ENCODE peak calls at places on chromosomes 11 and 22, in six cellular contexts. One of them, this sample, is unnamed.

GRCh38 chr11:62710001-62710345 is 2.5 kb downstream of the GNG3 start:
- DNase-seq in esophagus squamous epithelium: no peak
- DNase-seq in stimulated activated CD4-positive, alpha-beta T cell treated with anti-CD3 and anti-CD28 coated beads, Interleukin-1b, Interleukin-23, amount 100 ng/mL, for 4 hours: peak
- DNase-seq in RPMI7951: peak
- DNase-seq in uterus: no peak
- DNase-seq in iPS DF 6.9: no peak
- DNase-seq in this sample: no peak

GRCh38 chr11:26761382-26761781 is 39.5 kb upstream of the SLC5A12 start:
- DNase-seq in esophagus squamous epithelium: no peak
- DNase-seq in stimulated activated CD4-positive, alpha-beta T cell treated with anti-CD3 and anti-CD28 coated beads, Interleukin-1b, Interleukin-23, amount 100 ng/mL, for 4 hours: no peak
- DNase-seq in RPMI7951: no peak
- DNase-seq in uterus: no peak
- DNase-seq in iPS DF 6.9: no peak
- DNase-seq in this sample: no peak

GRCh38 chr22:45997077-45997774 is 20.3 kb upstream of the WNT7B start:
- DNase-seq in esophagus squamous epithelium: no peak
- DNase-seq in stimulated activated CD4-positive, alpha-beta T cell treated with anti-CD3 and anti-CD28 coated beads, Interleukin-1b, Interleukin-23, amount 100 ng/mL, for 4 hours: no peak
- DNase-seq in RPMI7951: peak
- DNase-seq in uterus: peak
- DNase-seq in iPS DF 6.9: no peak
- DNase-seq in this sample: peak

GRCh38 chr11:59545179-59546020 is 34.1 kb downstream of the OR4D9 start:
- DNase-seq in esophagus squamous epithelium: no peak
- DNase-seq in stimulated activated CD4-positive, alpha-beta T cell treated with anti-CD3 and anti-CD28 coated beads, Interleukin-1b, Interleukin-23, amount 100 ng/mL, for 4 hours: no peak
- DNase-seq in RPMI7951: peak
- DNase-seq in uterus: no peak
- DNase-seq in iPS DF 6.9: no peak
- DNase-seq in this sample: no peak

GRCh38 chr22:38031491-38031890 is 25.7 kb upstream of the PICK1 start:
- DNase-seq in esophagus squamous epithelium: no peak
- DNase-seq in stimulated activated CD4-positive, alpha-beta T cell treated with anti-CD3 and anti-CD28 coated beads, Interleukin-1b, Interleukin-23, amount 100 ng/mL, for 4 hours: no peak
- DNase-seq in RPMI7951: peak
- DNase-seq in uterus: no peak
- DNase-seq in iPS DF 6.9: no peak
- DNase-seq in this sample: no peak

GRCh38 chr11:110130642-110131238 is 37.5 kb downstream of the ZC3H12C start:
- DNase-seq in esophagus squamous epithelium: no peak
- DNase-seq in stimulated activated CD4-positive, alpha-beta T cell treated with anti-CD3 and anti-CD28 coated beads, Interleukin-1b, Interleukin-23, amount 100 ng/mL, for 4 hours: no peak
- DNase-seq in RPMI7951: no peak
- DNase-seq in uterus: no peak
- DNase-seq in iPS DF 6.9: no peak
- DNase-seq in this sample: peak

GRCh38 chr22:19822301-19823117 is 32.2 kb downstream of the GNB1L start:
- DNase-seq in esophagus squamous epithelium: no peak
- DNase-seq in stimulated activated CD4-positive, alpha-beta T cell treated with anti-CD3 and anti-CD28 coated beads, Interleukin-1b, Interleukin-23, amount 100 ng/mL, for 4 hours: no peak
- DNase-seq in RPMI7951: no peak
- DNase-seq in uterus: no peak
- DNase-seq in iPS DF 6.9: no peak
- DNase-seq in this sample: no peak

GRCh38 chr11:73584831-73585230 is 13.1 kb downstream of the FAM168A start:
- DNase-seq in esophagus squamous epithelium: no peak
- DNase-seq in stimulated activated CD4-positive, alpha-beta T cell treated with anti-CD3 and anti-CD28 coated beads, Interleukin-1b, Interleukin-23, amount 100 ng/mL, for 4 hours: no peak
- DNase-seq in RPMI7951: no peak
- DNase-seq in uterus: no peak
- DNase-seq in iPS DF 6.9: no peak
- DNase-seq in this sample: no peak

GRCh38 chr22:45261407-45262088 is 20.9 kb upstream of the KIAA0930 start:
- DNase-seq in esophagus squamous epithelium: no peak
- DNase-seq in stimulated activated CD4-positive, alpha-beta T cell treated with anti-CD3 and anti-CD28 coated beads, Interleukin-1b, Interleukin-23, amount 100 ng/mL, for 4 hours: no peak
- DNase-seq in RPMI7951: no peak
- DNase-seq in uterus: no peak
- DNase-seq in iPS DF 6.9: no peak
- DNase-seq in this sample: peak

GRCh38 chr11:118953265-118953664 is 2.8 kb upstream of the UPK2 start:
- DNase-seq in esophagus squamous epithelium: no peak
- DNase-seq in stimulated activated CD4-positive, alpha-beta T cell treated with anti-CD3 and anti-CD28 coated beads, Interleukin-1b, Interleukin-23, amount 100 ng/mL, for 4 hours: no peak
- DNase-seq in RPMI7951: peak
- DNase-seq in uterus: no peak
- DNase-seq in iPS DF 6.9: no peak
- DNase-seq in this sample: peak

GRCh38 chr11:99198215-99198614 is 177.5 kb downstream of the CNTN5 start:
- DNase-seq in esophagus squamous epithelium: no peak
- DNase-seq in stimulated activated CD4-positive, alpha-beta T cell treated with anti-CD3 and anti-CD28 coated beads, Interleukin-1b, Interleukin-23, amount 100 ng/mL, for 4 hours: no peak
- DNase-seq in RPMI7951: no peak
- DNase-seq in uterus: no peak
- DNase-seq in iPS DF 6.9: no peak
- DNase-seq in this sample: no peak

GRCh38 chr11:102580185-102580951 is 44.8 kb downstream of the MMP20 start:
- DNase-seq in esophagus squamous epithelium: no peak
- DNase-seq in stimulated activated CD4-positive, alpha-beta T cell treated with anti-CD3 and anti-CD28 coated beads, Interleukin-1b, Interleukin-23, amount 100 ng/mL, for 4 hours: no peak
- DNase-seq in RPMI7951: no peak
- DNase-seq in uterus: no peak
- DNase-seq in iPS DF 6.9: no peak
- DNase-seq in this sample: no peak

GRCh38 chr22:40204331-40205116 is 26.8 kb downstream of the TNRC6B start:
- DNase-seq in esophagus squamous epithelium: no peak
- DNase-seq in stimulated activated CD4-positive, alpha-beta T cell treated with anti-CD3 and anti-CD28 coated beads, Interleukin-1b, Interleukin-23, amount 100 ng/mL, for 4 hours: no peak
- DNase-seq in RPMI7951: peak
- DNase-seq in uterus: peak
- DNase-seq in iPS DF 6.9: no peak
- DNase-seq in this sample: no peak

GRCh38 chr11:118005224-118006152 is 19.3 kb downstream of the IL10RA start:
- DNase-seq in esophagus squamous epithelium: no peak
- DNase-seq in stimulated activated CD4-positive, alpha-beta T cell treated with anti-CD3 and anti-CD28 coated beads, Interleukin-1b, Interleukin-23, amount 100 ng/mL, for 4 hours: no peak
- DNase-seq in RPMI7951: no peak
- DNase-seq in uterus: no peak
- DNase-seq in iPS DF 6.9: no peak
- DNase-seq in this sample: no peak

GRCh38 chr11:78038697-78039313 is 15.7 kb upstream of the KCTD14 start:
- DNase-seq in esophagus squamous epithelium: no peak
- DNase-seq in stimulated activated CD4-positive, alpha-beta T cell treated with anti-CD3 and anti-CD28 coated beads, Interleukin-1b, Interleukin-23, amount 100 ng/mL, for 4 hours: no peak
- DNase-seq in RPMI7951: peak
- DNase-seq in uterus: no peak
- DNase-seq in iPS DF 6.9: no peak
- DNase-seq in this sample: no peak

GRCh38 chr11:16404781-16405180 is 48.4 kb upstream of the SOX6 start:
- DNase-seq in esophagus squamous epithelium: no peak
- DNase-seq in stimulated activated CD4-positive, alpha-beta T cell treated with anti-CD3 and anti-CD28 coated beads, Interleukin-1b, Interleukin-23, amount 100 ng/mL, for 4 hours: no peak
- DNase-seq in RPMI7951: no peak
- DNase-seq in uterus: no peak
- DNase-seq in iPS DF 6.9: no peak
- DNase-seq in this sample: no peak

GRCh38 chr11:61579398-61580291 is 1.2 kb downstream of the SYT7 start:
- DNase-seq in esophagus squamous epithelium: no peak
- DNase-seq in stimulated activated CD4-positive, alpha-beta T cell treated with anti-CD3 and anti-CD28 coated beads, Interleukin-1b, Interleukin-23, amount 100 ng/mL, for 4 hours: no peak
- DNase-seq in RPMI7951: no peak
- DNase-seq in uterus: no peak
- DNase-seq in iPS DF 6.9: no peak
- DNase-seq in this sample: no peak

GRCh38 chr22:19863571-19863970 is 8.9 kb upstream of the GNB1L start:
- DNase-seq in esophagus squamous epithelium: no peak
- DNase-seq in stimulated activated CD4-positive, alpha-beta T cell treated with anti-CD3 and anti-CD28 coated beads, Interleukin-1b, Interleukin-23, amount 100 ng/mL, for 4 hours: no peak
- DNase-seq in RPMI7951: no peak
- DNase-seq in uterus: no peak
- DNase-seq in iPS DF 6.9: no peak
- DNase-seq in this sample: no peak

GRCh38 chr22:36383110-36383581 is 4.6 kb downstream of the MYH9 start:
- DNase-seq in esophagus squamous epithelium: no peak
- DNase-seq in stimulated activated CD4-positive, alpha-beta T cell treated with anti-CD3 and anti-CD28 coated beads, Interleukin-1b, Interleukin-23, amount 100 ng/mL, for 4 hours: no peak
- DNase-seq in RPMI7951: peak
- DNase-seq in uterus: no peak
- DNase-seq in iPS DF 6.9: no peak
- DNase-seq in this sample: no peak

GRCh38 chr22:17559188-17559587 is 4.1 kb upstream of the SLC25A18 start:
- DNase-seq in esophagus squamous epithelium: no peak
- DNase-seq in stimulated activated CD4-positive, alpha-beta T cell treated with anti-CD3 and anti-CD28 coated beads, Interleukin-1b, Interleukin-23, amount 100 ng/mL, for 4 hours: no peak
- DNase-seq in RPMI7951: no peak
- DNase-seq in uterus: no peak
- DNase-seq in iPS DF 6.9: no peak
- DNase-seq in this sample: no peak

GRCh38 chr11:66233301-66233700 is 35.1 kb upstream of the RAB1B start:
- DNase-seq in esophagus squamous epithelium: no peak
- DNase-seq in stimulated activated CD4-positive, alpha-beta T cell treated with anti-CD3 and anti-CD28 coated beads, Interleukin-1b, Interleukin-23, amount 100 ng/mL, for 4 hours: no peak
- DNase-seq in RPMI7951: no peak
- DNase-seq in uterus: no peak
- DNase-seq in iPS DF 6.9: no peak
- DNase-seq in this sample: no peak

GRCh38 chr11:117171648-117172051 is 6.9 kb upstream of the SIDT2 start:
- DNase-seq in esophagus squamous epithelium: no peak
- DNase-seq in stimulated activated CD4-positive, alpha-beta T cell treated with anti-CD3 and anti-CD28 coated beads, Interleukin-1b, Interleukin-23, amount 100 ng/mL, for 4 hours: no peak
- DNase-seq in RPMI7951: no peak
- DNase-seq in uterus: no peak
- DNase-seq in iPS DF 6.9: no peak
- DNase-seq in this sample: no peak

GRCh38 chr11:46489668-46490560 is 98.3 kb upstream of the CHRM4 start:
- DNase-seq in esophagus squamous epithelium: no peak
- DNase-seq in stimulated activated CD4-positive, alpha-beta T cell treated with anti-CD3 and anti-CD28 coated beads, Interleukin-1b, Interleukin-23, amount 100 ng/mL, for 4 hours: peak
- DNase-seq in RPMI7951: peak
- DNase-seq in uterus: no peak
- DNase-seq in iPS DF 6.9: peak
- DNase-seq in this sample: peak

GRCh38 chr22:28154856-28155255 is 235.8 kb upstream of the PITPNB start:
- DNase-seq in esophagus squamous epithelium: no peak
- DNase-seq in stimulated activated CD4-positive, alpha-beta T cell treated with anti-CD3 and anti-CD28 coated beads, Interleukin-1b, Interleukin-23, amount 100 ng/mL, for 4 hours: no peak
- DNase-seq in RPMI7951: no peak
- DNase-seq in uterus: no peak
- DNase-seq in iPS DF 6.9: no peak
- DNase-seq in this sample: no peak

GRCh38 chr11:123426766-123427165 is 3.3 kb upstream of the GRAMD1B start:
- DNase-seq in esophagus squamous epithelium: no peak
- DNase-seq in stimulated activated CD4-positive, alpha-beta T cell treated with anti-CD3 and anti-CD28 coated beads, Interleukin-1b, Interleukin-23, amount 100 ng/mL, for 4 hours: no peak
- DNase-seq in RPMI7951: no peak
- DNase-seq in uterus: no peak
- DNase-seq in iPS DF 6.9: no peak
- DNase-seq in this sample: no peak

GRCh38 chr11:86670179-86670578 is 2.2 kb downstream of the ME3 start:
- DNase-seq in esophagus squamous epithelium: no peak
- DNase-seq in stimulated activated CD4-positive, alpha-beta T cell treated with anti-CD3 and anti-CD28 coated beads, Interleukin-1b, Interleukin-23, amount 100 ng/mL, for 4 hours: no peak
- DNase-seq in RPMI7951: peak
- DNase-seq in uterus: no peak
- DNase-seq in iPS DF 6.9: no peak
- DNase-seq in this sample: no peak

GRCh38 chr11:12087075-12087775 is 23.2 kb upstream of the MICAL2 start:
- DNase-seq in esophagus squamous epithelium: no peak
- DNase-seq in stimulated activated CD4-positive, alpha-beta T cell treated with anti-CD3 and anti-CD28 coated beads, Interleukin-1b, Interleukin-23, amount 100 ng/mL, for 4 hours: no peak
- DNase-seq in RPMI7951: peak
- DNase-seq in uterus: no peak
- DNase-seq in iPS DF 6.9: no peak
- DNase-seq in this sample: peak

GRCh38 chr11:118291453-118291852 is 13.1 kb upstream of the CD3E start:
- DNase-seq in esophagus squamous epithelium: no peak
- DNase-seq in stimulated activated CD4-positive, alpha-beta T cell treated with anti-CD3 and anti-CD28 coated beads, Interleukin-1b, Interleukin-23, amount 100 ng/mL, for 4 hours: no peak
- DNase-seq in RPMI7951: no peak
- DNase-seq in uterus: no peak
- DNase-seq in iPS DF 6.9: no peak
- DNase-seq in this sample: no peak

GRCh38 chr11:28708075-28708474 is 599.9 kb downstream of the METTL15 start:
- DNase-seq in esophagus squamous epithelium: no peak
- DNase-seq in stimulated activated CD4-positive, alpha-beta T cell treated with anti-CD3 and anti-CD28 coated beads, Interleukin-1b, Interleukin-23, amount 100 ng/mL, for 4 hours: no peak
- DNase-seq in RPMI7951: no peak
- DNase-seq in uterus: no peak
- DNase-seq in iPS DF 6.9: no peak
- DNase-seq in this sample: no peak

GRCh38 chr22:46056169-46057041 is 79.4 kb upstream of the WNT7B start:
- DNase-seq in esophagus squamous epithelium: no peak
- DNase-seq in stimulated activated CD4-positive, alpha-beta T cell treated with anti-CD3 and anti-CD28 coated beads, Interleukin-1b, Interleukin-23, amount 100 ng/mL, for 4 hours: no peak
- DNase-seq in RPMI7951: no peak
- DNase-seq in uterus: peak
- DNase-seq in iPS DF 6.9: no peak
- DNase-seq in this sample: no peak

GRCh38 chr22:38272373-38273134 is at the start of gene TMEM184B:
- DNase-seq in esophagus squamous epithelium: no peak
- DNase-seq in stimulated activated CD4-positive, alpha-beta T cell treated with anti-CD3 and anti-CD28 coated beads, Interleukin-1b, Interleukin-23, amount 100 ng/mL, for 4 hours: peak
- DNase-seq in RPMI7951: peak
- DNase-seq in uterus: peak
- DNase-seq in iPS DF 6.9: peak
- DNase-seq in this sample: no peak

GRCh38 chr22:24137595-24137994 is 43.7 kb upstream of the SUSD2 start:
- DNase-seq in esophagus squamous epithelium: no peak
- DNase-seq in stimulated activated CD4-positive, alpha-beta T cell treated with anti-CD3 and anti-CD28 coated beads, Interleukin-1b, Interleukin-23, amount 100 ng/mL, for 4 hours: no peak
- DNase-seq in RPMI7951: no peak
- DNase-seq in uterus: peak
- DNase-seq in iPS DF 6.9: no peak
- DNase-seq in this sample: no peak

This sample was measured in DMS153.